ENCODE peak calls at places on chromosomes 16 and 17, in six cellular contexts. One of them, this sample, is unnamed. For H3K27me3, the result is how much of the 10 kb centered on the place peaks cover.

GRCh38 chr16:68490829-68491575 is 42.7 kb upstream of the SMPD3 start:
- DNase-seq in stomach: peak
- DNase-seq in lower lobe of right lung: no peak
- DNase-seq in SK-N-SH: no peak
- DNase-seq in heart right ventricle: no peak
- DNase-seq in pancreas: peak
- DNase-seq in this sample: no peak

GRCh38 chr16:74747716-74748041 is 26.9 kb downstream of the FA2H start:
- DNase-seq in stomach: no peak
- DNase-seq in lower lobe of right lung: no peak
- DNase-seq in SK-N-SH: no peak
- DNase-seq in heart right ventricle: no peak
- DNase-seq in pancreas: no peak
- DNase-seq in this sample: no peak

GRCh38 chr16:87626905-87627304 is 24.6 kb downstream of the JPH3 start:
- DNase-seq in stomach: no peak
- DNase-seq in lower lobe of right lung: no peak
- DNase-seq in SK-N-SH: no peak
- DNase-seq in heart right ventricle: no peak
- DNase-seq in pancreas: no peak
- DNase-seq in this sample: no peak

GRCh38 chr17:1473841-1474240 is 17.8 kb upstream of the CRK start:
- DNase-seq in stomach: no peak
- DNase-seq in lower lobe of right lung: no peak
- DNase-seq in SK-N-SH: no peak
- DNase-seq in heart right ventricle: no peak
- DNase-seq in pancreas: no peak
- DNase-seq in this sample: peak

GRCh38 chr17:14299261-14300093 is 1.4 kb upstream of the HS3ST3B1 start:
- DNase-seq in stomach: peak
- DNase-seq in lower lobe of right lung: peak
- DNase-seq in SK-N-SH: no peak
- DNase-seq in heart right ventricle: no peak
- DNase-seq in pancreas: no peak
- DNase-seq in this sample: no peak

GRCh38 chr16:85567101-85567866 is 45.8 kb upstream of the GSE1 start:
- DNase-seq in stomach: no peak
- DNase-seq in lower lobe of right lung: no peak
- DNase-seq in SK-N-SH: no peak
- DNase-seq in heart right ventricle: no peak
- DNase-seq in pancreas: no peak
- DNase-seq in this sample: no peak

GRCh38 chr17:81986606-81987005 is 9.2 kb downstream of the ASPSCR1 start:
- DNase-seq in stomach: no peak
- DNase-seq in lower lobe of right lung: no peak
- DNase-seq in SK-N-SH: no peak
- DNase-seq in heart right ventricle: no peak
- DNase-seq in pancreas: no peak
- DNase-seq in this sample: no peak

GRCh38 chr17:10226930-10227695 is 28.7 kb upstream of the GAS7 start:
- DNase-seq in stomach: peak
- DNase-seq in lower lobe of right lung: peak
- DNase-seq in SK-N-SH: peak
- DNase-seq in heart right ventricle: peak
- DNase-seq in pancreas: peak
- DNase-seq in this sample: no peak

GRCh38 chr17:37570527-37571093 is 38.6 kb downstream of the SYNRG start:
- DNase-seq in stomach: peak
- DNase-seq in lower lobe of right lung: peak
- DNase-seq in SK-N-SH: peak
- DNase-seq in heart right ventricle: peak
- DNase-seq in pancreas: peak
- DNase-seq in this sample: peak

GRCh38 chr17:32878211-32878610 is 1.3 kb upstream of the MYO1D start:
- DNase-seq in stomach: peak
- DNase-seq in lower lobe of right lung: peak
- DNase-seq in SK-N-SH: no peak
- DNase-seq in heart right ventricle: no peak
- DNase-seq in pancreas: peak
- DNase-seq in this sample: peak

GRCh38 chr16:49588729-49589384 is 215.3 kb downstream of the C16orf78 start:
- DNase-seq in stomach: peak
- DNase-seq in lower lobe of right lung: no peak
- DNase-seq in SK-N-SH: no peak
- DNase-seq in heart right ventricle: no peak
- DNase-seq in pancreas: no peak
- DNase-seq in this sample: no peak

GRCh38 chr16:66576306-66576705 is 3.0 kb upstream of the CMTM2 start:
- DNase-seq in stomach: no peak
- DNase-seq in lower lobe of right lung: no peak
- DNase-seq in SK-N-SH: no peak
- DNase-seq in heart right ventricle: no peak
- DNase-seq in pancreas: no peak
- DNase-seq in this sample: no peak

GRCh38 chr16:84611041-84611440 is 6.8 kb downstream of the COTL1 start:
- DNase-seq in stomach: no peak
- DNase-seq in lower lobe of right lung: no peak
- DNase-seq in SK-N-SH: peak
- DNase-seq in heart right ventricle: no peak
- DNase-seq in pancreas: no peak
- DNase-seq in this sample: no peak

GRCh38 chr17:45934044-45934979 is 40.0 kb downstream of the MAPT start:
- DNase-seq in stomach: no peak
- DNase-seq in lower lobe of right lung: no peak
- DNase-seq in SK-N-SH: no peak
- DNase-seq in heart right ventricle: no peak
- DNase-seq in pancreas: no peak
- DNase-seq in this sample: no peak
- H3K27ac ChIP-seq in stomach: no peak
- H3K27ac ChIP-seq in lower lobe of right lung: no peak
- H3K27ac ChIP-seq in SK-N-SH: no peak
- H3K27ac ChIP-seq in heart right ventricle: no peak
- H3K27ac ChIP-seq in pancreas: no peak
- H3K27ac ChIP-seq in this sample: peak

GRCh38 chr16:24054649-24055560 is 201.2 kb upstream of the CACNG3 start:
- DNase-seq in stomach: no peak
- DNase-seq in lower lobe of right lung: no peak
- DNase-seq in SK-N-SH: no peak
- DNase-seq in heart right ventricle: no peak
- DNase-seq in pancreas: no peak
- DNase-seq in this sample: no peak
- H3K27me3 ChIP-seq in stomach: under half
- H3K27me3 ChIP-seq in lower lobe of right lung: under half
- H3K27me3 ChIP-seq in SK-N-SH: under half
- H3K27me3 ChIP-seq in heart right ventricle: half or more
- H3K27me3 ChIP-seq in pancreas: under half
- H3K27me3 ChIP-seq in this sample: under half

DNA sequence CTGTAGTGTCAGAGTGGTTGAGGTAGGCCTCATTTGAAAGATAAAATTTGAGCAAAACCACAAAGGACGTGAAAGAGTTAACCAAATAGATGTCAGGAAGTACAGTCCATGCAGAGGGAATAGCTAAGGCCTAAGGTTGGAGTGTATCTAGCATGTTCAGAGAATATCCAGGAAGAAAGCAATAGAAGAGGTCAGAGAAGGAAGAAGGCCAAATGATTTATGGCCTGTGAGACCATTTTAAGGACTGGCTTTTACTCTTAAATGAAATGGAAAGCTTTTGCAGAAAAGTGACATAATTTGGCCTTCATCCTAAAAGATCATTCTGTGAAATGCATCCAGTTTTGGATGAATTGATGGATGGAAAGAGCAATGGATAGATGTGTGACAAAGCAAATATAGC is 116.5 kb downstream of the NLK start:
- DNase-seq in stomach: no peak
- DNase-seq in lower lobe of right lung: no peak
- DNase-seq in SK-N-SH: no peak
- DNase-seq in heart right ventricle: no peak
- DNase-seq in pancreas: no peak
- DNase-seq in this sample: no peak
- H3K4me3 ChIP-seq in stomach: no peak
- H3K4me3 ChIP-seq in lower lobe of right lung: no peak
- H3K4me3 ChIP-seq in SK-N-SH: no peak
- H3K4me3 ChIP-seq in heart right ventricle: no peak
- H3K4me3 ChIP-seq in pancreas: no peak
- H3K4me3 ChIP-seq in this sample: no peak

DNA sequence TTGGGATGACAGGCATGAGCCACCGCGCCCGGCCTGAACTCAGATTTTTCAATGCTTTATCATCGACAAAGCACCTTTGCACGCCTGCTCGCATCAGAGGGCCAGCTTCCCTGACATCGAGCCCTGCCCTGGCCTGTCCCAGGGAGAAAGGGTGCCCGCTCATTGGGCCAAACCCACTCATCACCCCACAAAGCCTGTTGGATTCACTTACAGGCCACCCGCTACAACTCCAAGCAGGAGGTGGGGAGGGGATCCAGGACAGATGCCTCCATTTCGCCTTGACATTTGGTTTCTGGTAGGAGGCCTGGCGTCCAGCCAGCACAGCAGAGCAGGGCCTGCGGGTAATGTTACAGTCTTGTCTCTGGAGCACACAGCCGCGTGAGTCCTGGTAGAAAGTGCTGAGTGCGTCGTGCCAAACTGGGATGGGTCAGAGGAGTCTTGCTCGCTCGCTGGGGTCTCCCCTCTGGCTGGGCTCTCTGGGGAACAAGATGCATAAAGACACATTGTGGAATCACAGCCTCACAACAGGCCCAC is 19.8 kb downstream of the SMTNL2 start:
- DNase-seq in stomach: peak
- DNase-seq in lower lobe of right lung: no peak
- DNase-seq in SK-N-SH: peak
- DNase-seq in heart right ventricle: peak
- DNase-seq in pancreas: peak
- DNase-seq in this sample: no peak
- H3K27ac ChIP-seq in stomach: peak
- H3K27ac ChIP-seq in lower lobe of right lung: peak
- H3K27ac ChIP-seq in SK-N-SH: no peak
- H3K27ac ChIP-seq in heart right ventricle: peak
- H3K27ac ChIP-seq in pancreas: no peak
- H3K27ac ChIP-seq in this sample: no peak

DNA sequence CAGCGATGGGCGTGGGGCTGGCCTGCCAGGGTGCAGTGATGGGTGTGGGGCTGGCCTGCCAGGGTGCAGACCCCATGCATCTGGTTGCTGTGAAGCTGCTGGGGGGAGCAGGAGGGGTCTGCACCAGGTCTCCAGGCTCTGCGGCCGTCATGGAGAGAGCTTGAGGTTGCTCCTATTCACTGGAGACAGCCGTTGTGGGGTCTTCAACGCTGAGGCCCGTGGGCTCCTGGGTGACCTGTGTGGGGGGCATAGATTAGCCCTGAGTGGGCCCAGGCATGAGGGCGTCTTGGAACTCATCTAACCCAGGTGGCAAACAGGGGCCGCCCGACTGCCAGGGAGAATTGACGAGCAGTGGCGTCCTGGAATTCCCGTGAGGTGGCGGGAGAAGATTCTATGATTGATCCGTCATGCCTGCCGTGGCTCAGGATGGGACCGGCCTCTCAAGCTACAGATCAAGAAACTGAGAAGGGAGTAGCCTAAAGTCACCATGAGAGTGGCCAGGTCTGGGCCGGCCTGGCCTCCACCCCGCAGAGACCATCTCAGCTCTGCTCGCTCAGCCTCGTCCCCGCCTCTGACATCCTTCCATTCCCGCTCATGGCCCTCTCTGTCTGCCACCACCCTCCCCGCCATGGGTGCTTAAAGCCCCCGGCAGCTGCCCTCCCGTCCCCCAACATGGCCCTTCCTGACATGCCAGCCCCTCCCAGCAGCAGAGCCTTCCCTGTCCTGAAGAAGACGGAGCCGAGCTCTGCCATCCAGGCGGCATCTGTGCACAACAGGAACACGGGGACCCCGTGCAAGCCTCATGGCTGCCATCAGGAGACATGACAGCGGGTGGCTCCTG is 50.7 kb upstream of the ACSF3 start:
- DNase-seq in stomach: no peak
- DNase-seq in lower lobe of right lung: peak
- DNase-seq in SK-N-SH: no peak
- DNase-seq in heart right ventricle: no peak
- DNase-seq in pancreas: no peak
- DNase-seq in this sample: no peak
- H3K27me3 ChIP-seq in stomach: under half
- H3K27me3 ChIP-seq in lower lobe of right lung: half or more
- H3K27me3 ChIP-seq in SK-N-SH: under half
- H3K27me3 ChIP-seq in heart right ventricle: half or more
- H3K27me3 ChIP-seq in pancreas: under half
- H3K27me3 ChIP-seq in this sample: under half

GRCh38 chr16:79595916-79596450 is 4.6 kb downstream of the MAF start:
- DNase-seq in stomach: no peak
- DNase-seq in lower lobe of right lung: no peak
- DNase-seq in SK-N-SH: no peak
- DNase-seq in heart right ventricle: no peak
- DNase-seq in pancreas: no peak
- DNase-seq in this sample: no peak
- H3K4me3 ChIP-seq in stomach: peak
- H3K4me3 ChIP-seq in lower lobe of right lung: peak
- H3K4me3 ChIP-seq in SK-N-SH: no peak
- H3K4me3 ChIP-seq in heart right ventricle: peak
- H3K4me3 ChIP-seq in pancreas: peak
- H3K4me3 ChIP-seq in this sample: peak